ENCODE peak calls at places on chromosome 17, in ten cellular contexts. L is AG08395; S is activated naive CD8-positive, alpha-beta T cell treated with anti-CD3 and anti-CD28 coated beads, Interleukin-2, amount 50 U/mL, for 24 hours; E is M059J; X is activated CD4-positive, alpha-beta T cell treated with anti-CD3 and anti-CD28 coated beads for 36 hours; Y is adrenal gland; I is stimulated activated CD8-positive, alpha-beta memory T cell treated with anti-CD3 and anti-CD28 coated beads, Interleukin-4, amount 100 ng/mL, for 4 hours; H is endothelial cell; K is cardiac muscle cell; J is pons. R is an unnamed sample.

GRCh38 chr17:5841862-5842261 is 228.3 kb upstream of the WSCD1 start:
- DNase-seq in K (no peak), Y (no peak), H (no peak), J (no peak), S (no peak), L (no peak), E (no peak), I (no peak), X (no peak), R (no peak)

GRCh38 chr17:81601525-81602120 is 35.3 kb downstream of the NPLOC4 start:
- DNase-seq in E (peak), I (peak), L (peak), S (peak), K (peak), J (peak), Y (peak), H (peak), X (peak), R (no peak)

GRCh38 chr17:13001991-13002615 is 15.7 kb downstream of the ELAC2 start:
- DNase-seq in X (no peak), E (no peak), K (no peak), L (no peak), H (no peak), I (no peak), J (no peak), S (no peak), Y (no peak), R (no peak)

GRCh38 chr17:50123649-50124349 is 6.2 kb downstream of the SAMD14 start:
- DNase-seq in X (no peak), I (no peak), H (peak), J (no peak), S (no peak), Y (peak), L (no peak), E (no peak), K (no peak), R (no peak)

GRCh38 chr17:79852748-79853147 is 13.5 kb upstream of the CBX4 start:
- DNase-seq in S (no peak), J (no peak), L (no peak), X (no peak), E (peak), K (no peak), Y (no peak), H (no peak), I (no peak), R (no peak)

GRCh38 chr17:39636927-39637736 is at the start of gene STARD3:
- DNase-seq in S (peak), E (peak), L (peak), K (peak), X (peak), J (peak), Y (peak), H (peak), I (peak), R (peak)

GRCh38 chr17:27244481-27245223 is 49.3 kb upstream of the WSB1 start:
- DNase-seq in H (no peak), S (no peak), Y (peak), L (peak), K (no peak), J (peak), X (no peak), E (peak), I (no peak), R (peak)

GRCh38 chr17:46044286-46044928 is 45.4 kb downstream of the STH start:
- DNase-seq in S (peak), Y (peak), E (peak), I (peak), H (peak), L (peak), J (peak), K (peak), X (peak), R (peak)

GRCh38 chr17:79371984-79372383 is 238.9 kb downstream of the RBFOX3 start:
- DNase-seq in Y (no peak), J (no peak), L (no peak), E (no peak), I (no peak), X (no peak), K (no peak), H (no peak), S (no peak), R (no peak)

GRCh38 chr17:74820037-74820436 is 39.6 kb downstream of the GRIN2C start:
- DNase-seq in X (no peak), I (no peak), Y (no peak), H (no peak), S (no peak), K (no peak), J (no peak), E (no peak), L (no peak), R (no peak)

GRCh38 chr17:50396261-50397110 is 837 bp downstream of the LRRC59 start:
- DNase-seq in I (no peak), L (peak), S (peak), E (peak), X (peak), K (peak), H (no peak), Y (peak), J (no peak), R (peak)

GRCh38 chr17:48725294-48726064 is 2.5 kb downstream of the PRAC2 start:
- DNase-seq in I (no peak), Y (no peak), E (no peak), S (no peak), J (no peak), H (no peak), L (no peak), X (no peak), K (no peak), R (no peak)

R was measured in AG09309.